ENCODE peak calls at places on chromosomes 3 and 15, in five cellular contexts. S, A, C, O and E are unnamed samples.

GRCh38 chr15:25244731-25245585 is 193.9 kb downstream of the UBE3A start:
- DNase-seq in S (peak; percentile 69), A (no peak), C (no peak), O (peak; percentile 3), E (peak; percentile 19)

GRCh38 chr15:90828111-90828510 is 40.3 kb upstream of the FURIN start:
- DNase-seq in S (no peak), A (no peak), C (no peak), O (no peak), E (no peak)

GRCh38 chr3:48598323-48599076 is 3.4 kb upstream of the COL7A1 start:
- DNase-seq in S (no peak), A (no peak), C (no peak), O (peak; percentile 41), E (no peak)

GRCh38 chr3:80688814-80689213 is 921.0 kb upstream of the ROBO1 start:
- DNase-seq in S (no peak), A (peak; percentile 65), C (no peak), O (no peak), E (no peak)

GRCh38 chr3:183428140-183429023 is at the start of gene MCF2L2:
- DNase-seq in S (no peak), A (peak; percentile 36), C (peak; percentile 83), O (peak; percentile 56), E (peak; percentile 54)

GRCh38 chr3:99344216-99344615 is 294.2 kb upstream of the COL8A1 start:
- DNase-seq in S (no peak), A (no peak), C (no peak), O (no peak), E (no peak)

GRCh38 chr3:33883538-33884203 is 85.2 kb downstream of the PDCD6IP start:
- DNase-seq in S (no peak), A (peak; percentile 66), C (no peak), O (no peak), E (no peak)

GRCh38 chr3:189316296-189317019 is 144.7 kb downstream of the TPRG1 start:
- DNase-seq in S (no peak), A (no peak), C (no peak), O (peak; percentile 65), E (peak; percentile 68)

GRCh38 chr3:108477511-108478147 is 32.8 kb downstream of the MYH15 start:
- DNase-seq in S (no peak), A (peak; percentile 77), C (no peak), O (peak; percentile 79), E (peak; percentile 52)

GRCh38 chr3:104388624-104389023 is 978.1 kb upstream of the ALCAM start:
- DNase-seq in S (no peak), A (peak; percentile 16), C (no peak), O (no peak), E (no peak)

GRCh38 chr15:51865291-51865690 is 35.8 kb downstream of the TMOD3 start:
- DNase-seq in S (no peak), A (no peak), C (no peak), O (no peak), E (no peak)

GRCh38 chr3:145678401-145678800 is 482.6 kb downstream of the PLOD2 start:
- DNase-seq in S (no peak), A (no peak), C (no peak), O (no peak), E (no peak)

GRCh38 chr3:189995129-189995528 is 125.6 kb downstream of the P3H2 start:
- DNase-seq in S (no peak), A (no peak), C (no peak), O (no peak), E (no peak)

GRCh38 chr15:67065531-67066005 is at the start of gene SMAD3:
- DNase-seq in S (peak; percentile 95), A (peak; percentile 93), C (peak; percentile 96), O (peak; percentile 93), E (peak; percentile 92)

GRCh38 chr3:127954642-127955041 is 39.6 kb downstream of the KBTBD12 start:
- DNase-seq in S (no peak), A (no peak), C (no peak), O (no peak), E (no peak)

GRCh38 chr3:172449468-172450149 is 1.4 kb upstream of the GHSR start:
- DNase-seq in S (no peak), A (peak; percentile 46), C (no peak), O (no peak), E (no peak)

GRCh38 chr15:39976291-39977274 is 42.7 kb downstream of the EIF2AK4 start:
- DNase-seq in S (no peak), A (peak; percentile 70), C (peak; percentile 82), O (peak; percentile 51), E (peak; percentile 28)

GRCh38 chr15:88834211-88834812 is 31.1 kb downstream of the ACAN start:
- DNase-seq in S (no peak), A (peak; percentile 20), C (no peak), O (peak; percentile 24), E (peak; percentile 37)

GRCh38 chr15:61518191-61518950 is 289.3 kb upstream of the RORA start:
- DNase-seq in S (no peak), A (no peak), C (no peak), O (no peak), E (no peak)

GRCh38 chr3:157104928-157105652 is 54.9 kb downstream of the CCNL1 start:
- DNase-seq in S (no peak), A (no peak), C (no peak), O (peak; percentile 33), E (no peak)

GRCh38 chr3:101926594-101927105 is 77.3 kb downstream of the NFKBIZ start:
- DNase-seq in S (no peak), A (peak; percentile 74), C (no peak), O (no peak), E (no peak)

GRCh38 chr3:101042996-101043686 is 49.9 kb upstream of the ABI3BP start:
- DNase-seq in S (no peak), A (no peak), C (no peak), O (no peak), E (no peak)

DNA sequence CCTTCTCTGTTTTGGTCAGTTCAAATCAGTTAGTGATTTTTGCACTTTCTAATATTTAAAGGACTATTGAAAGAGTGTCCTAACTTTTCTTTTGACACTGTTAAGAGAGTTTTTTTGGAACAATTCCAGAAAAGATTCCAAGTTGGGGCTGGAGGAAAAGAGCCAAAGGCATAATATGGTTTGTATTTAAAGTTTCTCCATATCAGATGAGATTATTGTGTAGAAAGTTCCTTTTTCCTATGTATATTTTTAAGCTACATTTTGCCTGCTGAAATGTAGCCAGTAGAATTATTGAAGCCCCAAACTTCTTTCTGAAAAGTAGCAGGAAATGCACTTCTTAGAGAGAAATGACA is 136.5 kb upstream of the TSC22D2 start:
- DNase-seq in S (no peak), A (peak; percentile 15), C (no peak), O (no peak), E (no peak)
- H3K27ac ChIP-seq in S (no peak overlapping the region), A (no peak overlapping the region), C (no peak overlapping the region), O (peak overlapping the region; percentile 78), E (no peak overlapping the region)

GRCh38 chr3:24470277-24470676 is 24.4 kb downstream of the THRB start:
- DNase-seq in S (no peak), A (no peak), C (no peak), O (no peak), E (no peak)

GRCh38 chr3:24474862-24475261 is 19.8 kb downstream of the THRB start:
- DNase-seq in S (no peak), A (no peak), C (no peak), O (no peak), E (no peak)

GRCh38 chr3:24475945-24476344 is 18.7 kb downstream of the THRB start:
- DNase-seq in S (no peak), A (no peak), C (no peak), O (no peak), E (no peak)

GRCh38 chr3:24471480-24471879 is 23.2 kb downstream of the THRB start:
- DNase-seq in S (no peak), A (no peak), C (no peak), O (no peak), E (no peak)

GRCh38 chr3:24472358-24472757 is 22.3 kb downstream of the THRB start:
- DNase-seq in S (no peak), A (no peak), C (no peak), O (no peak), E (no peak)
- H3K4me1 ChIP-seq in S (peaks cover 19% of the 10 kb centered on the region), A (no peaks in the 10 kb centered on the region), C (peaks cover 36% of the 10 kb centered on the region), O (peaks cover 9% of the 10 kb centered on the region), E (no peaks in the 10 kb centered on the region)

DNA sequence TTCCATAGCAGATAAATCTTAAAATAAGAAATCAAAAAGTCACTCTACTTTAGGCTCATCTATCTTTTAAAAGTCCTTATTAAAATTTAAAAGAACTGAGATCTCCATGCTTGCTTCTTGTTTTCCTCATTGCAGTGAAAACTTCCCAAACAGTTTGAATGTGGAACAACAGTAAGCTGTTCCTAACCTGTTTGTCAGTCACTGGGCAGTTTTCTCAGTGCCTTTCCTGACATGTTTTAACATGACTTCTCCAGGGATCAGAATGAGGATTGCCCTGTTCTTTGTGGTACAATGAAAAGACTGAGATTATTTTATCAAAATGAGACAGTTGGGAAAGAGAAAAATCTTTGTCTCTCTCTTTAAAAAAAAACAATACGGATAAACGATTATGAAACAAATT is 774 bp downstream of the GPR87 start:
- DNase-seq in S (no peak), A (no peak), C (no peak), O (no peak), E (no peak)
- TF ChIP-seq POLR2AphosphoS5 in S (no peak), A (no peak), C (no peak), O (no peak), E (no peak)

GRCh38 chr15:63699391-63699790 is 102.2 kb downstream of the FBXL22 start:
- DNase-seq in S (no peak), A (no peak), C (no peak), O (no peak), E (no peak)
- H3K27ac ChIP-seq in S (no peak overlapping the region), A (no peak overlapping the region), C (no peak overlapping the region), O (no peak overlapping the region), E (no peak overlapping the region)

GRCh38 chr3:194276768-194277546 is 74.2 kb downstream of the CPN2 start:
- DNase-seq in S (peak; percentile 76), A (peak; percentile 75), C (peak; percentile 81), O (peak; percentile 11), E (no peak)
- H3K4me1 ChIP-seq in S (peaks cover 66% of the 10 kb centered on the region), A (peaks cover 18% of the 10 kb centered on the region), C (peaks cover 73% of the 10 kb centered on the region), O (peaks cover 35% of the 10 kb centered on the region), E (peaks cover 46% of the 10 kb centered on the region)

GRCh38 chr3:136250862-136251460 is 821 bp downstream of the PCCB start:
- DNase-seq in S (peak; percentile 80), A (peak; percentile 61), C (peak; percentile 83), O (peak; percentile 69), E (peak; percentile 65)
- TF ChIP-seq POLR2AphosphoS5 in S (no peak), A (no peak), C (no peak), O (no peak), E (peak; percentile 16)

DNA sequence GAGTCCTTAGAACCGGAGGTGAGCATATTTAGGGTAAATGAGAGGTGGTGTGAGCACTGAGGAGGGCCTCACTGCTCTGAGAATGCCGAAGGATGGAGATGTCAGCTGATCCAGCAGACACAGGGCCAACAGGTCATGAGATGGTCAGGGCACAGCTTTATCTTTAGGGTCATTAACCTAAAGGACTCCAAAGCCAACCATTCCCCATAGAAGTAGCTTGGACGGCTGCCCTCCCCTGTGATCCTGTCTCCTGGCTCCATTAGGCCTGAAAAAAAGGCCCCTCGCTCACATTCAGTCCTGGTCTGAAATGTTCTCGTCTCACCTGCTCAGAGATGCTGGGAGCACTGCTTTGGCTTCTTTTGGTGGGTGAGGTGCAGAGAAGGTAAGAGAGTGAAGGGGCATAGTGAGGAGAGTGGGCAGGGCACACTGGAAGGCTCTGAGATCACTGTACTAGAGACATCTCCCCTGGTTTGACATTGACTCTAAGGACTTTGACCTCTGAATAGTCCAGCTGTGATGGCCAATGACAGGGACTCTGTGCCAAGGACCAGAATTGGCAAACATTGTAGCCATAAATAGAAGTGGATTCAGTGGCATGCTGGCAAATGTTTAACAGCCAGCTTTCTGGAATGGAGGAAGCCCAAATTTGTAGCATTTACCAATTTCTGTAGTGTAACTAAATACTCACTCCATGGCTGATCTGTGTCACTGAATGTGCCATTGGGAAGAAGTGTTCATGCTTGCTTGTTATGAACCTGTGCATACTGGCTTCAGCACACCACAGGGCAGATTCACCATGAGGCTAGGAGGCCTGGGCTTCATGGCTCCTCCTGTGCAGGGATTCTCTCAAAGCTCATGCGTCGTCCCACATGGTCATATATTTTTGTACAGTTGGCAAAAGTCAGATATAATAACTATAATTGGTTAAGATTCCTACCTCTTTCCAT is 76.2 kb upstream of the MRPS22 start:
- DNase-seq in S (peak; percentile 29), A (no peak), C (no peak), O (no peak), E (no peak)
- H3K27ac ChIP-seq in S (no peak overlapping the region), A (no peak overlapping the region), C (no peak overlapping the region), O (no peak overlapping the region), E (no peak overlapping the region)